ENCODE peak calls at places on chromosomes 16 and 17, in eight cellular contexts. One of them, this sample, is unnamed.

GRCh38 chr17:74882517-74883240 is 9.9 kb upstream of the FDXR start:
- DNase-seq in adipocyte: no peak
- DNase-seq in A549: no peak
- DNase-seq in colonic mucosa: no peak
- DNase-seq in body of pancreas: no peak
- DNase-seq in cardiac muscle cell: no peak
- DNase-seq in AG09309: no peak
- DNase-seq in stomach: no peak
- DNase-seq in this sample: no peak

GRCh38 chr16:31696968-31697743 is 169.5 kb downstream of the AHSP start:
- DNase-seq in colonic mucosa: no peak
- DNase-seq in body of pancreas: no peak
- DNase-seq in adipocyte: peak; percentile 76
- DNase-seq in AG09309: peak; percentile 21
- DNase-seq in stomach: no peak
- DNase-seq in cardiac muscle cell: peak; percentile 59
- DNase-seq in A549: peak; percentile 42
- DNase-seq in this sample: peak; percentile 10

GRCh38 chr17:65055708-65056638 is 567 bp downstream of the GNA13 start:
- DNase-seq in body of pancreas: peak; percentile 69
- DNase-seq in A549: peak; percentile 65
- DNase-seq in colonic mucosa: peak; percentile 68
- DNase-seq in cardiac muscle cell: no peak
- DNase-seq in AG09309: no peak
- DNase-seq in stomach: peak; percentile 55
- DNase-seq in adipocyte: peak; percentile 70
- DNase-seq in this sample: no peak

GRCh38 chr16:426115-426905 is 861 bp downstream of the RAB11FIP3 start:
- DNase-seq in adipocyte: peak; percentile 49
- DNase-seq in stomach: no peak
- DNase-seq in AG09309: no peak
- DNase-seq in body of pancreas: peak; percentile 88
- DNase-seq in A549: no peak
- DNase-seq in cardiac muscle cell: no peak
- DNase-seq in colonic mucosa: peak; percentile 38
- DNase-seq in this sample: no peak

GRCh38 chr16:4515611-4516233 is 22.9 kb downstream of the CDIP1 start:
- DNase-seq in cardiac muscle cell: peak; percentile 48
- DNase-seq in A549: no peak
- DNase-seq in AG09309: no peak
- DNase-seq in stomach: no peak
- DNase-seq in body of pancreas: no peak
- DNase-seq in adipocyte: no peak
- DNase-seq in colonic mucosa: no peak
- DNase-seq in this sample: no peak

GRCh38 chr16:55495616-55496289 is 13.1 kb upstream of the LPCAT2 start:
- DNase-seq in colonic mucosa: peak; percentile 17
- DNase-seq in AG09309: peak; percentile 95
- DNase-seq in adipocyte: peak; percentile 52
- DNase-seq in A549: no peak
- DNase-seq in body of pancreas: no peak
- DNase-seq in cardiac muscle cell: peak; percentile 41
- DNase-seq in stomach: no peak
- DNase-seq in this sample: peak; percentile 54

GRCh38 chr16:72787130-72787518 is 260.8 kb downstream of the ZFHX3 start:
- DNase-seq in A549: no peak
- DNase-seq in cardiac muscle cell: no peak
- DNase-seq in body of pancreas: no peak
- DNase-seq in stomach: no peak
- DNase-seq in colonic mucosa: no peak
- DNase-seq in adipocyte: no peak
- DNase-seq in AG09309: no peak
- DNase-seq in this sample: no peak

GRCh38 chr16:20307791-20308190 is 19.5 kb downstream of the GP2 start:
- DNase-seq in cardiac muscle cell: no peak
- DNase-seq in colonic mucosa: no peak
- DNase-seq in A549: no peak
- DNase-seq in AG09309: no peak
- DNase-seq in adipocyte: no peak
- DNase-seq in stomach: no peak
- DNase-seq in body of pancreas: peak; percentile 90
- DNase-seq in this sample: no peak

GRCh38 chr17:80968602-80969029 is 23.0 kb upstream of the CHMP6 start:
- DNase-seq in stomach: no peak
- DNase-seq in A549: no peak
- DNase-seq in adipocyte: peak; percentile 70
- DNase-seq in AG09309: no peak
- DNase-seq in cardiac muscle cell: peak; percentile 25
- DNase-seq in colonic mucosa: no peak
- DNase-seq in body of pancreas: peak; percentile 67
- DNase-seq in this sample: no peak
- H3K4me3 ChIP-seq in stomach: no peak overlapping the region
- H3K4me3 ChIP-seq in A549: no peak overlapping the region
- H3K4me3 ChIP-seq in adipocyte: peak overlapping the region; percentile 8
- H3K4me3 ChIP-seq in AG09309: no peak overlapping the region
- H3K4me3 ChIP-seq in cardiac muscle cell: no peak overlapping the region
- H3K4me3 ChIP-seq in colonic mucosa: no peak overlapping the region
- H3K4me3 ChIP-seq in body of pancreas: no peak overlapping the region
- H3K4me3 ChIP-seq in this sample: no peak overlapping the region

GRCh38 chr17:56635640-56636039 is 42.1 kb downstream of the NOG start:
- DNase-seq in adipocyte: no peak
- DNase-seq in colonic mucosa: no peak
- DNase-seq in A549: no peak
- DNase-seq in AG09309: no peak
- DNase-seq in stomach: no peak
- DNase-seq in cardiac muscle cell: no peak
- DNase-seq in body of pancreas: no peak
- DNase-seq in this sample: no peak

GRCh38 chr17:56636276-56636675 is 42.8 kb downstream of the NOG start:
- DNase-seq in A549: no peak
- DNase-seq in stomach: no peak
- DNase-seq in AG09309: no peak
- DNase-seq in body of pancreas: no peak
- DNase-seq in cardiac muscle cell: no peak
- DNase-seq in adipocyte: peak; percentile 50
- DNase-seq in colonic mucosa: no peak
- DNase-seq in this sample: no peak

GRCh38 chr17:56638536-56639177 is 45.2 kb downstream of the NOG start:
- DNase-seq in cardiac muscle cell: no peak
- DNase-seq in stomach: no peak
- DNase-seq in colonic mucosa: no peak
- DNase-seq in AG09309: no peak
- DNase-seq in A549: no peak
- DNase-seq in adipocyte: no peak
- DNase-seq in body of pancreas: no peak
- DNase-seq in this sample: no peak

GRCh38 chr17:56639517-56639916 is 46.0 kb downstream of the NOG start:
- DNase-seq in colonic mucosa: no peak
- DNase-seq in body of pancreas: no peak
- DNase-seq in AG09309: no peak
- DNase-seq in A549: no peak
- DNase-seq in adipocyte: no peak
- DNase-seq in stomach: no peak
- DNase-seq in cardiac muscle cell: no peak
- DNase-seq in this sample: no peak

DNA sequence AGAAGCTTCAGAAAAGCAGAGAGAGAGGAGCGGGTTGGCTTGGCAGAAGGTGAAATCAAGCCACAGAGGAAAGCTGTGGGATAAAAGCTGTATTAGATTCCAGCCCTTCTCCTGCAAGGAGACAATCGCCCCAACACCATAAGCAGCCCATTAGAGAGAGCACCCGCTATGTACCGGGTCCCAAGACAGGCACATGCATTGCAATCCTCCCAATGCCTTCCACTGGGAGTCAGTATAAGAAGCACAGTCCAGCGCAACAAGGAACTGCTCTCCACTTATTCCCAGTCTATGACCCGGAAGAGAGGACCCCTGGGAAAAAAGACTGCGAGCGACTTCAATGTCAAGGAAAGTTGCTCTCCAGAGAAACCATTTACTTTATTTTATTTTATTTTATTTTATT is 43.8 kb downstream of the NOG start:
- DNase-seq in stomach: no peak
- DNase-seq in colonic mucosa: no peak
- DNase-seq in AG09309: no peak
- DNase-seq in A549: no peak
- DNase-seq in body of pancreas: no peak
- DNase-seq in cardiac muscle cell: no peak
- DNase-seq in adipocyte: no peak
- DNase-seq in this sample: no peak
- H3K4me3 ChIP-seq in stomach: no peak overlapping the region
- H3K4me3 ChIP-seq in colonic mucosa: no peak overlapping the region
- H3K4me3 ChIP-seq in AG09309: no peak overlapping the region
- H3K4me3 ChIP-seq in A549: no peak overlapping the region
- H3K4me3 ChIP-seq in body of pancreas: no peak overlapping the region
- H3K4me3 ChIP-seq in cardiac muscle cell: no peak overlapping the region
- H3K4me3 ChIP-seq in adipocyte: no peak overlapping the region
- H3K4me3 ChIP-seq in this sample: no peak overlapping the region

GRCh38 chr17:1181769-1182137 is 2.0 kb upstream of the ABR start:
- DNase-seq in body of pancreas: no peak
- DNase-seq in adipocyte: no peak
- DNase-seq in cardiac muscle cell: peak; percentile 83
- DNase-seq in stomach: no peak
- DNase-seq in AG09309: no peak
- DNase-seq in A549: no peak
- DNase-seq in colonic mucosa: no peak
- DNase-seq in this sample: no peak

GRCh38 chr17:1182831-1183578 is 3.2 kb upstream of the ABR start:
- DNase-seq in cardiac muscle cell: no peak
- DNase-seq in colonic mucosa: no peak
- DNase-seq in A549: no peak
- DNase-seq in body of pancreas: no peak
- DNase-seq in stomach: no peak
- DNase-seq in adipocyte: no peak
- DNase-seq in AG09309: no peak
- DNase-seq in this sample: no peak

GRCh38 chr17:1188812-1189211 is 9.0 kb upstream of the ABR start:
- DNase-seq in A549: no peak
- DNase-seq in cardiac muscle cell: peak; percentile 86
- DNase-seq in AG09309: peak; percentile 28
- DNase-seq in stomach: peak; percentile 97
- DNase-seq in body of pancreas: peak; percentile 91
- DNase-seq in colonic mucosa: peak; percentile 72
- DNase-seq in adipocyte: no peak
- DNase-seq in this sample: no peak

GRCh38 chr17:1186214-1186820 is 6.5 kb upstream of the ABR start:
- DNase-seq in colonic mucosa: no peak
- DNase-seq in stomach: no peak
- DNase-seq in A549: no peak
- DNase-seq in cardiac muscle cell: no peak
- DNase-seq in body of pancreas: no peak
- DNase-seq in AG09309: no peak
- DNase-seq in adipocyte: no peak
- DNase-seq in this sample: no peak

DNA sequence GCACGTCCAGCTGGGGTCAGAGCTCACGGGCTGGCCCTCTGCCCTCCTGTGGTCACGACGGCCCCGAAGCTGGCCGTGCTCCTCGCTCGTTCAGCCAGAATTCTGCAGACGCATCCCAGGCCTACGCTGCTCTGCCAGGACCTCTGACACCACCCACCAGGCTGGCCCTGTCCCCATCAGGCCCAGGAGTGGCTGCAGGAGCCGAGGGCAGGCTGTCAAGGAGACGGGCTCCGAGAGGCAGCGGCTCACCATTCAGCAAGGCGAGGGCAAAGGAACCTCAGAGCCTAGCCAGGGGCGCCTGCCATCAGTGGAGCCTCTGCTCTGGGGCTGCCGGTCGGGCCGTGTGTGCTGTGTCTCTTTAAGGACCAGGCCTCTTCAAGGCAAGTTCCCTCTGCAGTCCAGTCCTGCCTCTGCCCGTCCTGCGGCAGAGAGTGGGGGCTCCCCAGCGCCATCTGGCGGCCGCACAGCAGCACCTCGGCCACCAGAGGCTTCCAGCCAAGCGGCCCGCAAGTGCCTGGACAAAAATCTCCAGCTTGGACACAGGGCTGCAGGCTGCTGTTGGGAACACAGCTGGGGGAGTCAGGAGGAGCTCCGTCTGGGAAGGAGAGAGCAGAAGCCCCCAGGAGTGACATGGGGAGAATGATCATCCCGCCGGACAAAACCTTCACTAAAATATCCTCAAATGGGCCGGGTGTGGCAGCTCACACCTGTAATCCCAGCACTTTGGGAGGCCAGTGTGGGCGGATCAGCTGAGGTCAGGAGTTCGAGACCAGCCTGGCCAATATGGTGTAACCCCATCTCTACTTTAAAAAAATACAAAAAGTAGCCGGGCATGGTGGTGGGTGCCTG is 7.4 kb upstream of the ABR start:
- DNase-seq in AG09309: peak; percentile 46
- DNase-seq in adipocyte: peak; percentile 92
- DNase-seq in cardiac muscle cell: peak; percentile 93
- DNase-seq in body of pancreas: peak; percentile 84
- DNase-seq in colonic mucosa: peak; percentile 79
- DNase-seq in stomach: peak; percentile 86
- DNase-seq in A549: peak; percentile 92
- DNase-seq in this sample: peak; percentile 55
- H3K4me3 ChIP-seq in AG09309: no peak overlapping the region
- H3K4me3 ChIP-seq in adipocyte: peak overlapping the region; percentile 52
- H3K4me3 ChIP-seq in cardiac muscle cell: no peak overlapping the region
- H3K4me3 ChIP-seq in body of pancreas: no peak overlapping the region
- H3K4me3 ChIP-seq in colonic mucosa: no peak overlapping the region
- H3K4me3 ChIP-seq in stomach: peak overlapping the region; percentile 27
- H3K4me3 ChIP-seq in A549: no peak overlapping the region
- H3K4me3 ChIP-seq in this sample: no peak overlapping the region

GRCh38 chr16:19106625-19107020 is 7.1 kb upstream of the ITPRIPL2 start:
- DNase-seq in A549: no peak
- DNase-seq in AG09309: no peak
- DNase-seq in adipocyte: no peak
- DNase-seq in stomach: no peak
- DNase-seq in body of pancreas: no peak
- DNase-seq in cardiac muscle cell: no peak
- DNase-seq in colonic mucosa: no peak
- DNase-seq in this sample: no peak

GRCh38 chr16:19105891-19106624 is 7.7 kb upstream of the ITPRIPL2 start:
- DNase-seq in AG09309: no peak
- DNase-seq in adipocyte: no peak
- DNase-seq in stomach: no peak
- DNase-seq in body of pancreas: no peak
- DNase-seq in A549: no peak
- DNase-seq in cardiac muscle cell: no peak
- DNase-seq in colonic mucosa: no peak
- DNase-seq in this sample: no peak

GRCh38 chr16:19108409-19109287 is 5.1 kb upstream of the ITPRIPL2 start:
- DNase-seq in adipocyte: no peak
- DNase-seq in colonic mucosa: no peak
- DNase-seq in AG09309: no peak
- DNase-seq in cardiac muscle cell: no peak
- DNase-seq in body of pancreas: no peak
- DNase-seq in stomach: no peak
- DNase-seq in A549: no peak
- DNase-seq in this sample: no peak

GRCh38 chr16:19110537-19111391 is 3.0 kb upstream of the ITPRIPL2 start:
- DNase-seq in body of pancreas: peak; percentile 57
- DNase-seq in colonic mucosa: no peak
- DNase-seq in A549: peak; percentile 38
- DNase-seq in cardiac muscle cell: no peak
- DNase-seq in adipocyte: no peak
- DNase-seq in stomach: no peak
- DNase-seq in AG09309: no peak
- DNase-seq in this sample: no peak

DNA sequence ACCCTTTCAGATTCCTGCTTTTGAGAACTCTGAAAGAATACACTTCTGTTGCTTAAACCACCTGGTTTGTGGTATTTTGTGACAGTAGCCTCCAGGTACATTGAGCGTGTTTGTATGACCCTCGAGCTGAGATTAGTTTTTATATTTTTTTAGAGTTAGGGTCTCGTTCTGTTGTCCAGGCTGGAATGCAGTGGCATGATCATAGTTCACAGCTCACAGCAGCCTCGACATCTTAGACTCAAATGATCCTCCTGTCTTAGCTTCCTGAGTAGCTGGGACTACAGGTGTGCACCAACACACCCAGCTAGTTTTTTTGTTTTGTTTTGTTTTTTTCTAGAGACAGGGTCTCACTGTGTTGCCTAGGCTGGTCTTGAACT is 4.5 kb upstream of the ITPRIPL2 start:
- DNase-seq in body of pancreas: no peak
- DNase-seq in AG09309: no peak
- DNase-seq in colonic mucosa: no peak
- DNase-seq in stomach: no peak
- DNase-seq in cardiac muscle cell: no peak
- DNase-seq in adipocyte: no peak
- DNase-seq in A549: no peak
- DNase-seq in this sample: no peak
- H3K4me3 ChIP-seq in body of pancreas: no peak overlapping the region
- H3K4me3 ChIP-seq in AG09309: no peak overlapping the region
- H3K4me3 ChIP-seq in colonic mucosa: no peak overlapping the region
- H3K4me3 ChIP-seq in stomach: no peak overlapping the region
- H3K4me3 ChIP-seq in cardiac muscle cell: no peak overlapping the region
- H3K4me3 ChIP-seq in adipocyte: no peak overlapping the region
- H3K4me3 ChIP-seq in A549: no peak overlapping the region
- H3K4me3 ChIP-seq in this sample: no peak overlapping the region

This sample was measured in skeletal muscle cell.